ENCODE peak calls at places on chromosomes 1 and 21, in seven cellular contexts. C is NCI-H345; O is stromal cell of bone marrow; U is B cell; X is A549; F is non-pigmented ciliary epithelial cell; B is stimulated activated naive CD4-positive, alpha-beta T cell treated with Interleukin-2 at 50 U/mL for 16 hours. K is an unnamed sample.

GRCh38 chr1:232627171-232627570 is 2.8 kb downstream of the SIPA1L2 start:
- DNase-seq in C (no peak), O (no peak), U (no peak), X (no peak), F (no peak), B (no peak), K (no peak)

GRCh38 chr1:240455228-240455821 is 156.6 kb downstream of the GREM2 start:
- DNase-seq in C (no peak), O (peak; percentile 6), U (no peak), X (no peak), F (no peak), B (no peak), K (no peak)

GRCh38 chr1:111720274-111720976 is 18.8 kb downstream of the INKA2 start:
- DNase-seq in C (no peak), O (no peak), U (no peak), X (no peak), F (no peak), B (no peak), K (no peak)

GRCh38 chr1:231639819-231640218 is 13.2 kb downstream of the DISC1 start:
- DNase-seq in C (no peak), O (no peak), U (no peak), X (no peak), F (no peak), B (no peak), K (no peak)

GRCh38 chr1:180501865-180502360 is 464 bp downstream of the ACBD6 start:
- DNase-seq in C (peak; percentile 76), O (no peak), U (no peak), X (peak; percentile 71), F (no peak), B (peak; percentile 64), K (peak; percentile 55)

GRCh38 chr1:78095618-78096416 is 50.1 kb downstream of the GIPC2 start:
- DNase-seq in C (no peak), O (peak; percentile 31), U (no peak), X (no peak), F (peak; percentile 83), B (no peak), K (no peak)

GRCh38 chr1:195664628-195665027 is 943.6 kb downstream of the KCNT2 start:
- DNase-seq in C (no peak), O (no peak), U (no peak), X (no peak), F (no peak), B (no peak), K (no peak)

GRCh38 chr21:35252831-35253230 is 203.7 kb upstream of the RUNX1 start:
- DNase-seq in C (no peak), O (peak; percentile 70), U (no peak), X (no peak), F (no peak), B (no peak), K (no peak)

GRCh38 chr1:198122693-198123092 is 34.1 kb upstream of the NEK7 start:
- DNase-seq in C (no peak), O (no peak), U (no peak), X (no peak), F (no peak), B (no peak), K (no peak)

GRCh38 chr1:47644216-47644581 is 206.4 kb downstream of the FOXD2 start:
- DNase-seq in C (no peak), O (no peak), U (no peak), X (no peak), F (no peak), B (no peak), K (no peak)

GRCh38 chr1:116167625-116168276 is 56.6 kb downstream of the MAB21L3 start:
- DNase-seq in C (no peak), O (no peak), U (no peak), X (no peak), F (no peak), B (no peak), K (no peak)

GRCh38 chr1:37673920-37674319 is 18.4 kb upstream of the CDCA8 start:
- DNase-seq in C (no peak), O (no peak), U (no peak), X (no peak), F (no peak), B (peak; percentile 8), K (no peak)

GRCh38 chr1:68799096-68799495 is 302.2 kb upstream of the DEPDC1 start:
- DNase-seq in C (no peak), O (peak; percentile 15), U (no peak), X (no peak), F (no peak), B (no peak), K (no peak)

GRCh38 chr1:219812491-219813221 is 115.7 kb downstream of the SLC30A10 start:
- DNase-seq in C (peak; percentile 76), O (peak; percentile 49), U (no peak), X (peak; percentile 81), F (peak; percentile 63), B (no peak), K (peak; percentile 64)

GRCh38 chr21:34019402-34019801 is 54.0 kb upstream of the MRPS6 start:
- DNase-seq in C (no peak), O (no peak), U (no peak), X (no peak), F (no peak), B (no peak), K (no peak)

GRCh38 chr21:36643374-36644250 is 55.3 kb upstream of the SIM2 start:
- DNase-seq in C (no peak), O (no peak), U (no peak), X (no peak), F (no peak), B (no peak), K (no peak)

GRCh38 chr1:53572061-53572801 is 113.0 kb downstream of the DMRTB1 start:
- DNase-seq in C (peak; percentile 93), O (no peak), U (no peak), X (peak; percentile 30), F (peak; percentile 55), B (no peak), K (no peak)

GRCh38 chr1:181984006-181984405 is 77.5 kb downstream of the ZNF648 start:
- DNase-seq in C (no peak), O (no peak), U (no peak), X (no peak), F (no peak), B (no peak), K (no peak)

GRCh38 chr21:33884361-33885157 is 31.0 kb downstream of the ATP5PO start:
- DNase-seq in C (no peak), O (peak; percentile 44), U (no peak), X (no peak), F (no peak), B (no peak), K (no peak)

GRCh38 chr1:17569200-17570139 is 30.0 kb downstream of the ARHGEF10L start:
- DNase-seq in C (no peak), O (peak; percentile 96), U (no peak), X (no peak), F (no peak), B (no peak), K (no peak)

GRCh38 chr1:109610609-109611307 is 8.7 kb downstream of the GNAT2 start:
- DNase-seq in C (no peak), O (no peak), U (no peak), X (no peak), F (no peak), B (no peak), K (no peak)

GRCh38 chr1:215744419-215744818 is 177.3 kb downstream of the KCTD3 start:
- DNase-seq in C (no peak), O (no peak), U (no peak), X (no peak), F (peak; percentile 13), B (no peak), K (no peak)

GRCh38 chr1:27618341-27619067 is 14.6 kb upstream of the AHDC1 start:
- DNase-seq in C (no peak), O (no peak), U (no peak), X (no peak), F (no peak), B (no peak), K (no peak)

GRCh38 chr21:26842976-26843911 is 2.0 kb downstream of the ADAMTS1 start:
- DNase-seq in C (no peak), O (peak; percentile 95), U (no peak), X (no peak), F (peak; percentile 90), B (no peak), K (no peak)

GRCh38 chr1:30120268-30121000 is 603.0 kb downstream of the MATN1 start:
- DNase-seq in C (no peak), O (no peak), U (peak; percentile 45), X (no peak), F (no peak), B (no peak), K (no peak)

GRCh38 chr1:35443768-35444518 is 113.3 kb downstream of the KIAA0319L start:
- DNase-seq in C (no peak), O (no peak), U (no peak), X (no peak), F (no peak), B (no peak), K (no peak)

GRCh38 chr1:203508463-203508862 is 14.5 kb downstream of the OPTC start:
- DNase-seq in C (no peak), O (no peak), U (no peak), X (no peak), F (no peak), B (no peak), K (no peak)

GRCh38 chr1:6998267-6998666 is 213.0 kb downstream of the CAMTA1 start:
- DNase-seq in C (no peak), O (no peak), U (no peak), X (peak; percentile 13), F (no peak), B (no peak), K (no peak)

GRCh38 chr1:212700892-212701819 is 1.5 kb upstream of the BATF3 start:
- DNase-seq in C (no peak), O (peak; percentile 21), U (peak; percentile 49), X (peak; percentile 38), F (peak; percentile 28), B (peak; percentile 29), K (peak; percentile 41)

GRCh38 chr21:25583370-25584133 is 23.7 kb downstream of the MRPL39 start:
- DNase-seq in C (no peak), O (no peak), U (no peak), X (no peak), F (no peak), B (no peak), K (no peak)

GRCh38 chr1:70038025-70038424 is 167.4 kb downstream of the LRRC40 start:
- DNase-seq in C (no peak), O (peak; percentile 88), U (no peak), X (no peak), F (peak; percentile 43), B (no peak), K (no peak)

GRCh38 chr1:85240174-85240601 is 19.3 kb downstream of the C1orf52 start:
- DNase-seq in C (peak; percentile 42), O (no peak), U (no peak), X (no peak), F (no peak), B (no peak), K (peak; percentile 10)

GRCh38 chr1:26278303-26278702 is 1.6 kb upstream of the SH3BGRL3 start:
- DNase-seq in C (no peak), O (peak; percentile 98), U (no peak), X (no peak), F (no peak), B (no peak), K (no peak)

GRCh38 chr1:107057197-107058133 is 991 bp downstream of the PRMT6 start:
- DNase-seq in C (peak; percentile 67), O (peak; percentile 21), U (no peak), X (no peak), F (no peak), B (peak; percentile 26), K (peak; percentile 33)

GRCh38 chr21:29416268-29416667 is 117.5 kb downstream of the BACH1 start:
- DNase-seq in C (no peak), O (no peak), U (no peak), X (no peak), F (no peak), B (no peak), K (no peak)

GRCh38 chr1:163307479-163308171 is 14.1 kb upstream of the NUF2 start:
- DNase-seq in C (no peak), O (peak; percentile 40), U (no peak), X (no peak), F (peak; percentile 78), B (no peak), K (no peak)

K was measured in NCI-H748 treated with DMSO at 0.1 percent for 48 hours.